ENCODE peak calls at places on chromosomes 7 and 10, in ten cellular contexts. G is CD8-positive, alpha-beta T cell; K is spleen; M is DND-41; A is GM20000; N is HFF-Myc; H is WERI-Rb-1; L is HFFc6; Y is cardiac fibroblast; V is fibroblast of the aortic adventitia. J is an unnamed sample.

GRCh38 chr7:115678049-115678982 is 352.2 kb downstream of the TFEC start:
- DNase-seq in G (no peak), K (no peak), M (no peak), A (no peak), N (peak), H (no peak), L (peak), Y (peak), V (peak), J (peak)

GRCh38 chr7:85111761-85112160 is 75.1 kb downstream of the SEMA3D start:
- DNase-seq in G (no peak), K (no peak), M (no peak), A (no peak), N (no peak), H (no peak), L (no peak), Y (peak), V (peak), J (no peak)

GRCh38 chr10:23070819-23071218 is 24.6 kb upstream of the MSRB2 start:
- DNase-seq in G (no peak), K (no peak), M (no peak), A (no peak), N (no peak), H (no peak), L (no peak), Y (no peak), V (no peak), J (no peak)

GRCh38 chr10:30357075-30357801 is 8.2 kb upstream of the MTPAP start:
- DNase-seq in G (no peak), K (peak), M (no peak), A (no peak), N (no peak), H (no peak), L (no peak), Y (no peak), V (no peak), J (no peak)

GRCh38 chr10:35025916-35026315 is 64.2 kb downstream of the CUL2 start:
- DNase-seq in G (no peak), K (no peak), M (no peak), A (no peak), N (no peak), H (no peak), L (peak), Y (peak), V (peak), J (no peak)

GRCh38 chr7:32937344-32938174 is 19.7 kb upstream of the FKBP9 start:
- DNase-seq in G (no peak), K (no peak), M (no peak), A (no peak), N (no peak), H (no peak), L (peak), Y (peak), V (peak), J (no peak)

GRCh38 chr10:79070611-79071534 is 2.1 kb downstream of the ZMIZ1 start:
- DNase-seq in G (peak), K (peak), M (peak), A (no peak), N (no peak), H (peak), L (peak), Y (peak), V (peak), J (peak)

GRCh38 chr10:47260505-47261111 is 39.4 kb upstream of the GDF10 start:
- DNase-seq in G (no peak), K (peak), M (no peak), A (no peak), N (no peak), H (peak), L (no peak), Y (no peak), V (no peak), J (no peak)

GRCh38 chr10:69217119-69217754 is 2.9 kb upstream of the HKDC1 start:
- DNase-seq in G (no peak), K (no peak), M (no peak), A (no peak), N (no peak), H (no peak), L (peak), Y (peak), V (peak), J (no peak)

GRCh38 chr10:69179089-69179742 is 818 bp upstream of the SUPV3L1 start:
- DNase-seq in G (peak), K (no peak), M (peak), A (peak), N (no peak), H (no peak), L (no peak), Y (no peak), V (no peak), J (no peak)

GRCh38 chr7:45978010-45978681 is 57.1 kb upstream of the IGFBP3 start:
- DNase-seq in G (no peak), K (no peak), M (no peak), A (no peak), N (peak), H (no peak), L (peak), Y (peak), V (peak), J (peak)

GRCh38 chr10:66414943-66415342 is 510.9 kb upstream of the LRRTM3 start:
- DNase-seq in G (no peak), K (peak), M (no peak), A (no peak), N (no peak), H (no peak), L (no peak), Y (no peak), V (no peak), J (no peak)

GRCh38 chr7:87328281-87328680 is 17.2 kb upstream of the CROT start:
- DNase-seq in G (no peak), K (no peak), M (no peak), A (no peak), N (no peak), H (no peak), L (no peak), Y (peak), V (peak), J (peak)

GRCh38 chr10:8242295-8242872 is 187.9 kb downstream of the GATA3 start:
- DNase-seq in G (no peak), K (no peak), M (no peak), A (no peak), N (no peak), H (no peak), L (no peak), Y (no peak), V (no peak), J (no peak)

GRCh38 chr7:11951909-11952308 is 119.9 kb upstream of the THSD7A start:
- DNase-seq in G (no peak), K (no peak), M (no peak), A (no peak), N (no peak), H (no peak), L (no peak), Y (no peak), V (no peak), J (no peak)

GRCh38 chr10:130045091-130045652 is 65.5 kb downstream of the C10orf143 start:
- DNase-seq in G (no peak), K (no peak), M (peak), A (no peak), N (no peak), H (peak), L (no peak), Y (peak), V (peak), J (no peak)

DNA sequence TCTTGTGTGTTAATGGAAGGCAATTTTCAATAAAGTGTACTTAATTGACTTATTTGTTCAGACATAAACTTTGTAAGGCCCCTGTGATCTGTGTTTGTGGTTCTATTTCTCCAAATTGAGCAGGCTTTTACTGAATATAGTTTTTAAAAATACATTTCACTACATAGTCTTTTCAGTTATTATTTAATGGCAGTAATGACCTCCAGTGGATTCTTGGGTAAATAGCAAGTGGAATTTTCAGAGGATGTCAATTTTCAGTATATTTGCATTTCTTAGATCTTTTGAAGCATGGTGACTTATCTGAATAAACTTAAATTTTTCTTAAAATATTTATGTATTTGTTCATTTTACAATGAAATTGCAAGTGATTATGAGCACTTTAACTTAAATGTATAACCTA is 203.1 kb upstream of the PCLO start:
- DNase-seq in G (no peak), K (no peak), M (no peak), A (no peak), N (no peak), H (no peak), L (no peak), Y (peak), V (peak), J (no peak)
- TF ChIP-seq CTCF in G (no peak), K (no peak), M (no peak), A (no peak), N (no peak), H (no peak), L (peak), Y (no peak), V (peak), J (peak)

DNA sequence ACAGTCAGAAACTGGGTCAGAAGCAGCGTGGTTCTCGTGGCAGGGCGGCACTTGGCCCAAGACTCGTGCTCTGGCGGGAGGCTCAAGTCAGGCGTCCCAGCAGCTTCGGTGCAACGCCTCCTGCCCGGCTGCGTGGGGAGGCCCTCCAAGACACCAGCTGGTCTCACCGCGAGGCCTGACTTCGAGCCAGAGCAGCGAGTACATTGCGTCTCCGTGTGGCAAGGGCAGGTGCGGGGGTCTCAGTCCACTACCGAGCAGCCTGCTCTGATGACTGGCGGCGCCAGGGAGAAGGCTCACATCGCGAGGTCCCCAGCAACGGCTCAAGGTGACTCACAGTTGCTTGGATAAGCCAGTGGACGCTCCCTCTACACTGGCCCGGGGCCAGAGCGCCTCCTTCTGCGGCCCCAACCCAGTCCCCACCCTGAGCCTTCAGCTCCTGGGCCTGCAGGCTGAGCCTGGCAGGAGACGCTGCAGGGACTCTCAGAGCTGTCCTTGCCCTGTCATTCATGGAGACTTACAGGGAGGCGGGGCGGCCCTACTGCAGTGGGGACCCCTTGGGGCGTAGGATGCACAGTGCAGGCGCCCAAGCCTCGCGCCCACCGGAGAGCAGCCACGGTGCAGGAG is 41.9 kb upstream of the PRKAR1B start:
- DNase-seq in G (no peak), K (no peak), M (peak), A (no peak), N (no peak), H (peak), L (no peak), Y (peak), V (peak), J (no peak)
- TF ChIP-seq CTCF in G (no peak), K (no peak), M (peak), A (no peak), N (no peak), H (peak), L (peak), Y (no peak), V (no peak), J (no peak)

DNA sequence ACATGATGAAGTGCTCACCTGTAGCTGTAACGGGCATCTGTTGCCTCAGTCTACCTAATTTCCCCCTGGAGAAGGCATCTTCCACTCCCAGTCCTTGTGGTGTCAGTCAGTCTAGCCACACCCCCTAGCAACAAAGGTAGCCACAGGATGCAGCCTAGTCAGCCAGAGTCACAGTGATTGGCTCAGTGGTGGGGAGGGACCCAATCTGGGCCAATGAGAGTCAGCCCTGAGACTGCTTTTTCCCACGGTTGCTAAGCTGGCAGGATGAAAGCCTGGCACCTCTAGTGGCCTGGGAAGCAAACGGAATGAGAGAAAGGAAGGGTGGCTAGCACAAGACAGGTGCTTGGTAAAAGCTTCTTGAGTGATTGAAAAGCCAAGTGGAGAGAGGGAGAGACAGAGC is 118.6 kb downstream of the SH3PXD2A start:
- DNase-seq in G (no peak), K (no peak), M (peak), A (no peak), N (no peak), H (peak), L (peak), Y (no peak), V (no peak), J (no peak)
- TF ChIP-seq CTCF in G (no peak), K (no peak), M (no peak), A (no peak), N (no peak), H (peak), L (no peak), Y (no peak), V (no peak), J (no peak)

DNA sequence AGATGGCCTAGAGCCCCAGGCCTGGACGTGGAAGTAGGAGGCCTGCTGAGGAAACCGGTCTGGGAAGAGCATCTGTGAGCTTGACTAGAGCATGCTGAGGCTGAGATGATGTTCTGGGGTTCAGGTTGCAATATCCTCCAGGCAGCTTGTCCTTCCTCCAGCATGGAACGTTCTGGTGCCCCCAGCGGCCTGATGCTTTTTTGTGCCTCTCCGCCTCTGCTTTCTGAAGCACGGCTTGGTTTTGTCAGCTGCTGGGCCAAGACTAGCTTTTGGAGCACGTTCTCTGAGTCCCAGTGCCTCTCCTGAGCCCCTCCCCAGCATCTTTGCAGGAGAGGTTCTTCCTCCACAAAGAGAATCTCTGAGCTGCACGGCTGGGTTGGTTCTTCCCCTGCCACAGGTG is 682.0 kb upstream of the FOXK1 start:
- DNase-seq in G (no peak), K (no peak), M (no peak), A (no peak), N (no peak), H (no peak), L (no peak), Y (no peak), V (no peak), J (no peak)
- TF ChIP-seq CTCF in G (no peak), K (no peak), M (no peak), A (no peak), N (no peak), H (no peak), L (no peak), Y (no peak), V (no peak), J (no peak)

GRCh38 chr10:1396236-1396635 is 340.1 kb downstream of the WDR37 start:
- DNase-seq in G (no peak), K (no peak), M (no peak), A (no peak), N (no peak), H (no peak), L (no peak), Y (no peak), V (no peak), J (no peak)

GRCh38 chr10:1393481-1393880 is 337.3 kb downstream of the WDR37 start:
- DNase-seq in G (no peak), K (no peak), M (no peak), A (no peak), N (no peak), H (no peak), L (no peak), Y (no peak), V (no peak), J (no peak)

GRCh38 chr10:1392127-1392526 is 335.9 kb downstream of the WDR37 start:
- DNase-seq in G (no peak), K (no peak), M (no peak), A (no peak), N (no peak), H (no peak), L (no peak), Y (no peak), V (no peak), J (no peak)

GRCh38 chr10:1395025-1395981 is 339.1 kb downstream of the WDR37 start:
- DNase-seq in G (no peak), K (no peak), M (no peak), A (no peak), N (no peak), H (no peak), L (no peak), Y (no peak), V (no peak), J (no peak)

GRCh38 chr10:1394155-1394912 is 338.1 kb downstream of the WDR37 start:
- DNase-seq in G (no peak), K (no peak), M (no peak), A (peak), N (no peak), H (no peak), L (no peak), Y (no peak), V (no peak), J (no peak)
- TF ChIP-seq CTCF in G (no peak), K (no peak), M (no peak), A (no peak), N (no peak), H (no peak), L (no peak), Y (no peak), V (no peak), J (no peak)

GRCh38 chr7:158999496-158999895 is 143.1 kb downstream of the DYNC2I1 start:
- DNase-seq in G (no peak), K (no peak), M (no peak), A (no peak), N (no peak), H (no peak), L (no peak), Y (no peak), V (no peak), J (no peak)

GRCh38 chr7:159000070-159000469 is 143.7 kb downstream of the DYNC2I1 start:
- DNase-seq in G (no peak), K (no peak), M (no peak), A (no peak), N (no peak), H (no peak), L (no peak), Y (no peak), V (no peak), J (no peak)

GRCh38 chr7:159001811-159002210 is 142.9 kb downstream of the VIPR2 start:
- DNase-seq in G (no peak), K (no peak), M (no peak), A (no peak), N (no peak), H (no peak), L (no peak), Y (no peak), V (no peak), J (no peak)

GRCh38 chr7:159004411-159004810 is 140.3 kb downstream of the VIPR2 start:
- DNase-seq in G (no peak), K (no peak), M (no peak), A (no peak), N (no peak), H (no peak), L (no peak), Y (no peak), V (no peak), J (no peak)

DNA sequence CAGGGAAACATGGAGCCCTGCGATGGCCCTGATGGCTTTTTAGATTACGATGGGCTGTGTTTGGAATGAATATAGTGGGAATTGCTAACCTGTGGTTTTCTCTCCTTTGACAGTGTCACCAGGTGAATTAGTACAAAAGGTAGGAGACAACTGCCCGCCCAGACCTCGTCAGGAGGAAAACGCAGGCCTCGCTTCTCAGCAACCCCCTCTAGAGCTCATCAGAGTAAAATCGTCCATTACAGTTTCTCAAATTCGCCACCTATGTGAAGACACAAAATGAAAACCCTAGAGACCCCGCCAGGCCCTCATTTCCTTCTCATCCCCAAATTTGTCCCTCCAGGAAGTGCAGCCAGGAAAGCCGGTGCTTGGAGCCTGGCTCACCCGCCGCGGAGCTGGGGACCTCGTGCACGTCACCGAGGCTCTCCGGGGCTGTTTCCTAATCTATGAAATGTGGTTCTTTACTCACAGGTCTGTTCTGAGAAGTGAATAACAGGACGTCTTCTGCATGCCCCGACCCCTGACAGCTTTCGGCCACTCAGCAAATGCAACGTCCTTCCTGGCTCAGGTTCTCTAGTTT is 143.7 kb downstream of the VIPR2 start:
- DNase-seq in G (no peak), K (no peak), M (no peak), A (no peak), N (no peak), H (no peak), L (no peak), Y (no peak), V (no peak), J (no peak)
- TF ChIP-seq CTCF in G (no peak), K (no peak), M (no peak), A (no peak), N (no peak), H (peak), L (no peak), Y (no peak), V (no peak), J (no peak)

GRCh38 chr7:2688409-2689342 is 674 bp downstream of the AMZ1 start:
- DNase-seq in G (no peak), K (peak), M (no peak), A (peak), N (no peak), H (no peak), L (peak), Y (no peak), V (no peak), J (no peak)

GRCh38 chr7:2687881-2688318 is at the start of gene AMZ1:
- DNase-seq in G (no peak), K (peak), M (no peak), A (peak), N (no peak), H (no peak), L (peak), Y (no peak), V (no peak), J (no peak)

GRCh38 chr7:2689343-2689847 is 1.4 kb downstream of the AMZ1 start:
- DNase-seq in G (no peak), K (no peak), M (no peak), A (no peak), N (no peak), H (no peak), L (no peak), Y (no peak), V (no peak), J (no peak)

GRCh38 chr7:2691223-2691818 is 3.3 kb downstream of the AMZ1 start:
- DNase-seq in G (no peak), K (no peak), M (no peak), A (no peak), N (no peak), H (no peak), L (no peak), Y (no peak), V (no peak), J (no peak)

DNA sequence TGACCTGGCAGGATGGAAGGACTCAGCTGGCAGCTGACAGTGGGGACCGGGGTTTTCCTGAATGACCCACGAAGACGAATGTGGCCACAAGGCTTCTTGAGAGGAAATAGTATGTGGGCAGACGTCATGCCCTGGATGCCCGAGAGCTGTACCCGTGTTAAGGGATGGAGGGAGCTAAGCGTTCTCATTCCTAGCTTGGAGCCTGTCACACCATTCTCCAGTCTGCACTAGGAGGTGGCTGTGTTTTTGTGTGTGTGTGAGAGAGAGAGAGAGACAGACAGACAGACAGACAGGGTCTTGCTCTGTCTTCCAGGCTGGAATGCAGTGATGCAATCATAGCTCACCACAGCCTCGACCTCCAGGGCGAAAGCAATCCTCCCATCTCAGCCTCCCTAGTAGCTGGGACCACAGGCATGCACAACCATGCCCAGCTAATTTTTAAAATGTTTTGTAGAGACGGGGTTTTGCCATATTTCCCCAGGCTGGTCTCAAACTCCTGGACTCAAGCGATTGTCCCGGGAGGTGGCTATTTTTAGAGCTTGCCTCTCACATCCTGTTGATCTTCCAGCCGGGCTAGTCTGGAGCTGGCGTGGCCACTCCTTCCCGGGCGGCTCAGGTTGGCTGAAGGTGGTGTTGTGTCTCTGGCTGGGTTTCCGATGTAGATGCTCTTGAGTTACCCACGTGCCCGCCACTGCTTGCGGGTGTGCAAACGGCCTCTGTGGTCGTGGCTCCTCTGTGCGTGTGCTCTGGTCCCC is 2.1 kb downstream of the AMZ1 start:
- DNase-seq in G (no peak), K (no peak), M (no peak), A (no peak), N (no peak), H (no peak), L (peak), Y (peak), V (peak), J (no peak)
- TF ChIP-seq CTCF in G (no peak), K (no peak), M (no peak), A (no peak), N (no peak), H (no peak), L (no peak), Y (no peak), V (no peak), J (no peak)